ENCODE peak calls at places on chromosomes 4 and X, in four cellular contexts. K, G, R and P are unnamed samples.

GRCh38 chr4:155271557-155271956 is 63.1 kb downstream of the NPY2R start:
- DNase-seq in K (peak), G (peak), R (no peak), P (no peak)

GRCh38 chrX:12997898-12998687 is 23.2 kb downstream of the TMSB4X start:
- DNase-seq in K (no peak), G (no peak), R (no peak), P (no peak)

GRCh38 chr4:7043521-7044414 is 596 bp downstream of the TADA2B start:
- DNase-seq in K (peak), G (peak), R (no peak), P (no peak)

GRCh38 chr4:113272523-113272922 is 223.1 kb downstream of the ANK2 start:
- DNase-seq in K (no peak), G (no peak), R (no peak), P (no peak)

GRCh38 chr4:65943076-65943475 is 272.8 kb upstream of the EPHA5 start:
- DNase-seq in K (no peak), G (peak), R (peak), P (no peak)

GRCh38 chr4:109294006-109294405 is 8.5 kb downstream of the COL25A1 start:
- DNase-seq in K (peak), G (no peak), R (no peak), P (no peak)

GRCh38 chrX:95889279-95889678 is 795.4 kb upstream of the DIAPH2 start:
- DNase-seq in K (no peak), G (no peak), R (no peak), P (no peak)

GRCh38 chrX:137194164-137194563 is 160.4 kb upstream of the GPR101 start:
- DNase-seq in K (no peak), G (no peak), R (no peak), P (no peak)

GRCh38 chr4:135777386-135777785 is 1575.8 kb upstream of the PABPC4L start:
- DNase-seq in K (no peak), G (no peak), R (no peak), P (no peak)

GRCh38 chr4:183626168-183626567 is 32.8 kb downstream of the RWDD4 start:
- DNase-seq in K (no peak), G (no peak), R (no peak), P (no peak)

GRCh38 chr4:159400782-159401712 is 298.2 kb downstream of the RAPGEF2 start:
- DNase-seq in K (peak), G (no peak), R (no peak), P (no peak)

GRCh38 chr4:27010334-27010940 is 149.8 kb downstream of the STIM2 start:
- DNase-seq in K (peak), G (peak), R (peak), P (peak)

GRCh38 chr4:35247047-35247446 is 997.3 kb downstream of the ARAP2 start:
- DNase-seq in K (no peak), G (no peak), R (no peak), P (no peak)

GRCh38 chr4:25043548-25043947 is 12.8 kb upstream of the LGI2 start:
- DNase-seq in K (no peak), G (no peak), R (no peak), P (no peak)

GRCh38 chr4:113169368-113169767 is 119.9 kb downstream of the ANK2 start:
- DNase-seq in K (no peak), G (peak), R (no peak), P (no peak)

GRCh38 chr4:36172650-36173049 is 71.7 kb downstream of the ARAP2 start:
- DNase-seq in K (no peak), G (no peak), R (no peak), P (no peak)

GRCh38 chrX:130878350-130879341 is 24.4 kb downstream of the ENOX2 start:
- DNase-seq in K (peak), G (peak), R (peak), P (peak)

GRCh38 chrX:43139645-43140044 is 361.7 kb upstream of the PPP1R2C start:
- DNase-seq in K (no peak), G (no peak), R (no peak), P (no peak)

GRCh38 chrX:66015152-66015827 is 24.6 kb downstream of the VSIG4 start:
- DNase-seq in K (no peak), G (no peak), R (no peak), P (no peak)

GRCh38 chr4:13347517-13348125 is 136.5 kb downstream of the RAB28 start:
- DNase-seq in K (peak), G (peak), R (no peak), P (no peak)

GRCh38 chr4:142708231-142708630 is 137.9 kb downstream of the INPP4B start:
- DNase-seq in K (no peak), G (no peak), R (no peak), P (no peak)

GRCh38 chr4:55396305-55397023 is 707 bp downstream of the TMEM165 start:
- DNase-seq in K (peak), G (peak), R (no peak), P (no peak)

GRCh38 chr4:13922873-13923645 is 295.5 kb upstream of the BOD1L1 start:
- DNase-seq in K (peak), G (no peak), R (no peak), P (no peak)

GRCh38 chr4:188660796-188661195 is 521.6 kb downstream of the TRIML1 start:
- DNase-seq in K (no peak), G (no peak), R (no peak), P (no peak)

GRCh38 chrX:102867254-102867653 is 69.8 kb upstream of the RAB40AL start:
- DNase-seq in K (no peak), G (no peak), R (no peak), P (no peak)

GRCh38 chr4:89109841-89110540 is 1.3 kb upstream of the TIGD2 start:
- DNase-seq in K (peak), G (no peak), R (no peak), P (no peak)

GRCh38 chr4:147596377-147596776 is 20.8 kb upstream of the TMEM184C start:
- DNase-seq in K (peak), G (no peak), R (no peak), P (no peak)

GRCh38 chr4:112916868-112917267 is 132.6 kb upstream of the ANK2 start:
- DNase-seq in K (peak), G (peak), R (no peak), P (no peak)

GRCh38 chrX:57211906-57212305 is 74.6 kb upstream of the FAAH2 start:
- DNase-seq in K (no peak), G (no peak), R (no peak), P (no peak)

GRCh38 chrX:95076449-95076848 is 1402.4 kb downstream of the FAM133A start:
- DNase-seq in K (peak), G (peak), R (no peak), P (no peak)

GRCh38 chr4:122798101-122798500 is 28.5 kb upstream of the FGF2 start:
- DNase-seq in K (peak), G (peak), R (peak), P (peak)

GRCh38 chrX:44975666-44976263 is 102.8 kb downstream of the KDM6A start:
- DNase-seq in K (no peak), G (peak), R (no peak), P (no peak)

GRCh38 chrX:39133971-39134370 is 332.7 kb downstream of the MID1IP1 start:
- DNase-seq in K (no peak), G (no peak), R (no peak), P (no peak)

GRCh38 chr4:111475001-111475400 is 670.3 kb upstream of the FAM241A start:
- DNase-seq in K (peak), G (peak), R (peak), P (peak)

DNA sequence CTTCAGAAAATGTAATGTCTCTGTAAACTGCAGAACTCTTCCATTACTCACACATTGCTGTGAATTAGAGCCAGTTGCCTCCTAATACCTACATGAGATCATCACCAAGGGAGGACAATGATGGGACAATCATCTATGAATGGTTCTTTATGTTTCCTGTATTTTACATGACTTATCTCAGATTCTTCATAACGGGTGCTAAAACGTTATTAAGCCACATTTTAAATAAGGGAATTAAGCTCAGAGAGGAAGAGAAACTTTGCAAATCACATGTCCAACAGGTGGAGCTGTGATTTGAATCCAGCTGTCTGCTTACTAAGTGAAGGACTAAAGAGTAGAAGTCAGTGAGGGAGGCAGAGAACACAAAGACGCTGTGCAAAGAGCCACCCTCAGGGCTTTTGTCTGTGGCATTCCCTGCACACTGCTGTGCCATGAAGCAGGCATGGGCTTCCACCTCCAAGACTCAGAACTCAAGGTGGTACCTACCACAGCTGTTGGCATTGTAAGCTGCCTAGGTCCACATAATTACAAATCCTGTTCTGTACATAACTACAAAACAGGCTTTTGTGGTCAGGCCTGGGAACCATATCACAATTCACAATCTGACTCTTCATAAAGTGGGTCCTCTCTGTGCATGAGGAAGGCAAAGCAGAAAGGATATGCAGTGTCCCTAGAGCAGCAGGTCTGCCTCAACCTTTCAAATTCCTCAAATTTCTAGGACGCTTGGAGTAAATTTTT is 12.8 kb downstream of the TBC1D9 start:
- DNase-seq in K (peak), G (peak), R (no peak), P (no peak)
- TF ChIP-seq CTCF in K (no peak), G (peak), R (peak), P (no peak)

DNA sequence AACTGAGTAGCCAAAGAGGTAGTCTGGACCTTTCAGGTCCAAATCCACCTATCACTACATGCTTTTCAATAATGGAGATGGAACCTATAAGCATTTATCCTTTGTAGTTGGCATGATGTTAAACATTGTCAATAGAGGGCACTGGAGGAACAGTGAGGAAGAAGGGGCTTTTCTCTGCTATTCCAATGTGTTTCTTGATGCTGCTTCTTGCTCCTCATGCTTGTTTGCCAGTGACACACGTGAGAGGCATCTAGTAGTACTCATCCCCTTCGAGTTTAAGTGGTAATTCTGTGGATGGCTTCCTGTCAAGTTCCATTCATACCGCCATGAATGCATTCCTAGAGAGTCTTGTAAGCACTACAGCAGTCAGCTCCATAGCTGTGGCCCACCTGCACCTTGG is 84.0 kb downstream of the NAA11 start:
- DNase-seq in K (peak), G (peak), R (no peak), P (no peak)
- TF ChIP-seq CTCF in K (no peak), G (peak), R (no peak), P (peak)

GRCh38 chr4:15158410-15159091 is 156.3 kb downstream of the CPEB2 start:
- DNase-seq in K (no peak), G (no peak), R (no peak), P (no peak)

GRCh38 chr4:15162046-15162445 is 159.8 kb downstream of the CPEB2 start:
- DNase-seq in K (no peak), G (no peak), R (no peak), P (no peak)

GRCh38 chr4:15161439-15161838 is 159.2 kb downstream of the CPEB2 start:
- DNase-seq in K (no peak), G (no peak), R (no peak), P (no peak)

GRCh38 chr4:15162465-15163283 is 160.4 kb downstream of the CPEB2 start:
- DNase-seq in K (peak), G (no peak), R (no peak), P (no peak)

DNA sequence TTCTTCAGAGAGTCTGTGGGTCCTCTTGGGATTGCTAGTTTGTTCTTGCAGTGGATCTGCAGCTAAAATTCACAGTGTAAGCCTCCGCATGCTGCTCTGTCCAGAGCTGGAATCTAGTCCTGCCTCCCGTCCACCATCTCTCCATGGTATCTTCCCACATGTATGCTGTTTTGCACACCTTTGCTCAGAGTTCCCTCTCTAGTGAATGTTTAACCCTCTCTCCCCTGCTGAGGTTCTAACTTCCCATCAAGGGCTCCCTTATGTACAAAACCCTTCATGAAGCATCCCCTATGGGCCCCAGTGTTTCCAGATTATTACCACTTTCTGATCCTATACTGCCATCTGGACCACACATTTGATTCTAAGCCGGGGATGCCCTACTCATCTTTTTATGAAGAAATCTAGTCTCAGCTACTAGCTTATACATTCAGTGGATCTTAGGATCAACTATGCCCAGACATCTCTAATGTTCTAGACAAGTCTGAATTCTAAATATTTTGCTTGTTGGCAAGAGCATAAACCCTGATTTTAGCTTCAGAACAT is 157.3 kb downstream of the CPEB2 start:
- DNase-seq in K (no peak), G (no peak), R (no peak), P (no peak)
- TF ChIP-seq CTCF in K (no peak), G (peak), R (no peak), P (no peak)

GRCh38 chrX:15254852-15255251 is 15.0 kb downstream of the ASB9 start:
- DNase-seq in K (no peak), G (no peak), R (no peak), P (no peak)
- TF ChIP-seq CTCF in K (no peak), G (no peak), R (no peak), P (no peak)

DNA sequence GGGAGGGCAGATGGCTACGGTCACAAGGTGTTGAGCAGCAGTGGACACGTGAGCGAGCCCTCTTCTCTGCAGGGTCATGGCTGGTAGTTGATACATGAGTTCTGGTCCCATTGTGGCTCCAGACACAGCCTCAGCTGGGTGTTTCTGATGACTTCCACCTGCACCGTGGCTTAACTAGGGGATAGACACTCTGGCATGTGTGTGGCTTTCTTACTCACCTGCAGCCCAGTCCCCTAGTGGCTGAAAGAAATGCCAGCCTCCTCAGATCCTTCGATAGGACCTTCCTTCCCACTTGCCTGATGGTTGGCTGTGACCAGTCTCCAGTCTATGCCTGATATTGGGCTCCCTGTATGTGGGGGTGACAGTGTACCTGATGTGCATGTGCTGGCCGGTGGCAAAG is 5.0 kb downstream of the GPR78 start:
- DNase-seq in K (no peak), G (no peak), R (no peak), P (no peak)
- TF ChIP-seq CTCF in K (no peak), G (peak), R (no peak), P (no peak)

GRCh38 chrX:112863850-112864249 is 23.2 kb upstream of the AMOT start:
- DNase-seq in K (no peak), G (no peak), R (no peak), P (no peak)

GRCh38 chrX:112866175-112866574 is 25.5 kb upstream of the AMOT start:
- DNase-seq in K (no peak), G (peak), R (no peak), P (no peak)

GRCh38 chrX:112868586-112868985 is 28.0 kb upstream of the AMOT start:
- DNase-seq in K (no peak), G (no peak), R (no peak), P (no peak)

GRCh38 chrX:112865464-112866025 is 24.9 kb upstream of the AMOT start:
- DNase-seq in K (no peak), G (no peak), R (no peak), P (no peak)

GRCh38 chrX:112867570-112867969 is 26.9 kb upstream of the AMOT start:
- DNase-seq in K (no peak), G (no peak), R (no peak), P (no peak)
- TF ChIP-seq CTCF in K (no peak), G (no peak), R (no peak), P (no peak)